ENCODE peak calls at places on chromosomes 13 and 19, in eight cellular contexts. E is endodermal cell; K is CD8-positive, alpha-beta T cell; V is keratinocyte; X is fibroblast of mammary gland; Y is foreskin melanocyte; A is T-helper 9 cell; F is omental fat pad. G is an unnamed sample.
A peak's percentile ranks its signal among the peaks of the same experiment; 100 is the strongest.

GRCh38 chr13:35475960-35476943 is at the start of gene MAB21L1:
- DNase-seq in E (peak; percentile 68), K (no peak), V (no peak), X (peak; percentile 85), Y (peak; percentile 38), A (no peak), F (no peak), G (no peak)

GRCh38 chr13:32669030-32669646 is 82.9 kb downstream of the PDS5B start:
- DNase-seq in E (no peak), K (no peak), V (no peak), X (peak; percentile 68), Y (peak; percentile 25), A (no peak), F (no peak), G (no peak)

GRCh38 chr13:19681517-19681916 is 48.1 kb downstream of the MPHOSPH8 start:
- DNase-seq in E (peak; percentile 63), K (no peak), V (no peak), X (no peak), Y (no peak), A (no peak), F (no peak), G (no peak)

GRCh38 chr13:102400619-102401125 is 1.2 kb downstream of the FGF14 start:
- DNase-seq in E (peak; percentile 75), K (no peak), V (no peak), X (peak; percentile 42), Y (no peak), A (no peak), F (no peak), G (peak; percentile 37)

GRCh38 chr13:48923376-48923775 is 52.3 kb upstream of the FNDC3A start:
- DNase-seq in E (no peak), K (no peak), V (no peak), X (peak; percentile 43), Y (no peak), A (no peak), F (no peak), G (no peak)

GRCh38 chr19:47447470-47448359 is 24.0 kb downstream of the SLC8A2 start:
- DNase-seq in E (peak; percentile 99), K (peak; percentile 55), V (no peak), X (peak; percentile 41), Y (peak; percentile 60), A (peak; percentile 28), F (no peak), G (peak; percentile 99)

GRCh38 chr19:13042443-13043130 is 47.3 kb downstream of the NFIX start:
- DNase-seq in E (no peak), K (no peak), V (no peak), X (peak; percentile 64), Y (no peak), A (no peak), F (no peak), G (no peak)

GRCh38 chr13:95201814-95202521 is 99.3 kb downstream of the ABCC4 start:
- DNase-seq in E (no peak), K (no peak), V (no peak), X (no peak), Y (no peak), A (no peak), F (no peak), G (no peak)

GRCh38 chr13:111371211-111371610 is 50.8 kb downstream of the TEX29 start:
- DNase-seq in E (no peak), K (no peak), V (no peak), X (peak; percentile 49), Y (no peak), A (no peak), F (no peak), G (no peak)

GRCh38 chr13:80251403-80251802 is 89.5 kb downstream of the SPRY2 start:
- DNase-seq in E (no peak), K (no peak), V (no peak), X (peak; percentile 76), Y (peak; percentile 38), A (no peak), F (no peak), G (no peak)

GRCh38 chr19:13914777-13915176 is 8.8 kb downstream of the CC2D1A start:
- DNase-seq in E (no peak), K (no peak), V (no peak), X (no peak), Y (no peak), A (no peak), F (no peak), G (no peak)

GRCh38 chr19:3163230-3163886 is 15.2 kb upstream of the S1PR4 start:
- DNase-seq in E (peak; percentile 91), K (peak; percentile 85), V (no peak), X (peak; percentile 54), Y (no peak), A (peak; percentile 61), F (no peak), G (peak; percentile 84)

GRCh38 chr19:33700408-33700757 is 78.6 kb downstream of the CHST8 start:
- DNase-seq in E (no peak), K (no peak), V (no peak), X (no peak), Y (no peak), A (no peak), F (no peak), G (no peak)

GRCh38 chr13:66778461-66778860 is 451.7 kb downstream of the PCDH9 start:
- DNase-seq in E (no peak), K (no peak), V (no peak), X (peak; percentile 2), Y (no peak), A (no peak), F (no peak), G (no peak)

GRCh38 chr13:75120071-75120470 is 361.9 kb downstream of the TBC1D4 start:
- DNase-seq in E (no peak), K (no peak), V (no peak), X (no peak), Y (no peak), A (no peak), F (no peak), G (no peak)

GRCh38 chr13:50796463-50796862 is 47.0 kb downstream of the DLEU7 start:
- DNase-seq in E (no peak), K (no peak), V (no peak), X (no peak), Y (no peak), A (no peak), F (no peak), G (no peak)

GRCh38 chr13:19742651-19743050 is 40.1 kb downstream of the PSPC1 start:
- DNase-seq in E (no peak), K (no peak), V (no peak), X (no peak), Y (no peak), A (no peak), F (no peak), G (no peak)

GRCh38 chr13:105972306-105972721 is 563.1 kb downstream of the EFNB2 start:
- DNase-seq in E (no peak), K (no peak), V (no peak), X (no peak), Y (no peak), A (no peak), F (no peak), G (no peak)

GRCh38 chr19:19997656-19998268 is 41.5 kb downstream of the ZNF682 start:
- DNase-seq in E (peak; percentile 89), K (peak; percentile 54), V (no peak), X (peak; percentile 1), Y (no peak), A (peak; percentile 48), F (peak; percentile 27), G (peak; percentile 74)

GRCh38 chr13:33265133-33265532 is 20.4 kb downstream of the STARD13 start:
- DNase-seq in E (no peak), K (no peak), V (no peak), X (no peak), Y (no peak), A (no peak), F (no peak), G (no peak)

GRCh38 chr13:113035209-113035800 is 66.3 kb downstream of the MCF2L start:
- DNase-seq in E (no peak), K (no peak), V (no peak), X (no peak), Y (no peak), A (no peak), F (no peak), G (no peak)

GRCh38 chr19:19500975-19501644 is 14.2 kb downstream of the TSSK6 start:
- DNase-seq in E (no peak), K (no peak), V (no peak), X (no peak), Y (no peak), A (no peak), F (no peak), G (no peak)

GRCh38 chr19:53644061-53644816 is 12.4 kb downstream of the DPRX start:
- DNase-seq in E (peak; percentile 77), K (no peak), V (no peak), X (no peak), Y (no peak), A (no peak), F (no peak), G (peak; percentile 49)

GRCh38 chr19:9865732-9866627 is 30.9 kb downstream of the PIN1 start:
- DNase-seq in E (no peak), K (peak; percentile 69), V (no peak), X (no peak), Y (no peak), A (peak; percentile 11), F (no peak), G (no peak)

GRCh38 chr19:18101268-18101667 is 3.7 kb downstream of the MAST3 start:
- DNase-seq in E (no peak), K (no peak), V (no peak), X (no peak), Y (no peak), A (no peak), F (no peak), G (no peak)

GRCh38 chr19:12646551-12646950 is 20.0 kb downstream of the MAN2B1 start:
- DNase-seq in E (no peak), K (no peak), V (no peak), X (no peak), Y (no peak), A (no peak), F (no peak), G (no peak)

GRCh38 chr13:87975035-87975434 is 303.9 kb downstream of the SLITRK5 start:
- DNase-seq in E (no peak), K (no peak), V (no peak), X (peak; percentile 88), Y (no peak), A (no peak), F (no peak), G (no peak)

G was measured in H9.